ENCODE peak calls at places on chromosomes 7 and 10, in six cellular contexts. I, D, P, N, K and L are unnamed samples.

GRCh38 chr7:10571759-10572158 is 401.9 kb upstream of the PHF14 start:
- DNase-seq in I (no peak), D (no peak), P (no peak), N (peak), K (no peak), L (no peak)

GRCh38 chr10:77909755-77910375 is 16.7 kb downstream of the DLG5 start:
- DNase-seq in I (no peak), D (peak), P (peak), N (no peak), K (no peak), L (no peak)

GRCh38 chr10:46220872-46221538 is 65.8 kb upstream of the ANTXRL start:
- DNase-seq in I (no peak), D (no peak), P (no peak), N (no peak), K (no peak), L (no peak)

GRCh38 chr10:3226960-3227724 is 54.6 kb upstream of the PITRM1 start:
- DNase-seq in I (no peak), D (peak), P (peak), N (peak), K (no peak), L (no peak)

GRCh38 chr7:52961084-52961483 is 74.3 kb upstream of the POM121L12 start:
- DNase-seq in I (no peak), D (no peak), P (peak), N (no peak), K (no peak), L (no peak)

GRCh38 chr7:123635551-123636359 is 19.9 kb upstream of the LMOD2 start:
- DNase-seq in I (no peak), D (peak), P (peak), N (peak), K (peak), L (no peak)

GRCh38 chr7:128974241-128974934 is 36.7 kb downstream of the IRF5 start:
- DNase-seq in I (no peak), D (peak), P (peak), N (no peak), K (no peak), L (no peak)

GRCh38 chr10:125004571-125005311 is 62.8 kb downstream of the ZRANB1 start:
- DNase-seq in I (no peak), D (no peak), P (no peak), N (no peak), K (no peak), L (no peak)

GRCh38 chr7:98745722-98746318 is 124.0 kb downstream of the TMEM130 start:
- DNase-seq in I (peak), D (peak), P (peak), N (peak), K (peak), L (peak)

GRCh38 chr10:44864042-44864436 is 47.1 kb upstream of the TMEM72 start:
- DNase-seq in I (no peak), D (peak), P (no peak), N (peak), K (no peak), L (no peak)

GRCh38 chr10:90007226-90007625 is 305.8 kb downstream of the KIF20B start:
- DNase-seq in I (no peak), D (peak), P (no peak), N (no peak), K (no peak), L (no peak)

GRCh38 chr7:12517451-12517850 is 53.1 kb upstream of the SCIN start:
- DNase-seq in I (no peak), D (no peak), P (no peak), N (no peak), K (no peak), L (no peak)

GRCh38 chr10:105785721-105786120 is 1144.6 kb downstream of the SORCS3 start:
- DNase-seq in I (no peak), D (no peak), P (no peak), N (no peak), K (no peak), L (no peak)

GRCh38 chr10:35386594-35387174 is 50.4 kb downstream of the CCNY start:
- DNase-seq in I (no peak), D (no peak), P (peak), N (peak), K (no peak), L (no peak)

GRCh38 chr10:43681226-43681625 is 32.5 kb upstream of the ZNF32 start:
- DNase-seq in I (no peak), D (no peak), P (no peak), N (no peak), K (no peak), L (no peak)

GRCh38 chr10:86659721-86660438 is 5.5 kb downstream of the OPN4 start:
- DNase-seq in I (no peak), D (no peak), P (no peak), N (no peak), K (no peak), L (no peak)

GRCh38 chr7:209846-210245 is 17.5 kb downstream of the FAM20C start:
- DNase-seq in I (no peak), D (no peak), P (no peak), N (no peak), K (no peak), L (no peak)

GRCh38 chr10:53140516-53140915 is 367.9 kb upstream of the MBL2 start:
- DNase-seq in I (no peak), D (no peak), P (peak), N (no peak), K (no peak), L (no peak)

GRCh38 chr10:48509061-48509772 is 95.7 kb downstream of the ARHGAP22 start:
- DNase-seq in I (no peak), D (no peak), P (no peak), N (no peak), K (no peak), L (no peak)

GRCh38 chr10:52442576-52442975 is 128.5 kb downstream of the DKK1 start:
- DNase-seq in I (no peak), D (peak), P (peak), N (no peak), K (no peak), L (no peak)

GRCh38 chr7:151339651-151340377 is 1.8 kb upstream of the NUB1 start:
- DNase-seq in I (no peak), D (no peak), P (no peak), N (peak), K (peak), L (no peak)

GRCh38 chr7:127245582-127245981 is 7.2 kb downstream of the GRM8 start:
- DNase-seq in I (no peak), D (no peak), P (no peak), N (no peak), K (no peak), L (no peak)

GRCh38 chr7:77797734-77798393 is 370 bp downstream of the TMEM60 start:
- DNase-seq in I (no peak), D (no peak), P (peak), N (no peak), K (no peak), L (no peak)

GRCh38 chr10:74683067-74683466 is 143.3 kb upstream of the KAT6B start:
- DNase-seq in I (no peak), D (peak), P (no peak), N (no peak), K (no peak), L (no peak)

GRCh38 chr7:108455833-108456677 is at the start of gene NRCAM:
- DNase-seq in I (peak), D (peak), P (peak), N (peak), K (peak), L (no peak)

GRCh38 chr10:130806426-130806825 is 505.1 kb downstream of the TCERG1L start:
- DNase-seq in I (no peak), D (no peak), P (no peak), N (no peak), K (no peak), L (no peak)

GRCh38 chr10:30607814-30608213 is 21.7 kb downstream of the LYZL2 start:
- DNase-seq in I (no peak), D (no peak), P (no peak), N (no peak), K (no peak), L (no peak)

GRCh38 chr7:17144313-17144712 is 154.1 kb upstream of the AHR start:
- DNase-seq in I (no peak), D (peak), P (no peak), N (no peak), K (peak), L (no peak)

GRCh38 chr7:33940503-33940902 is 35.2 kb downstream of the BMPER start:
- DNase-seq in I (no peak), D (no peak), P (no peak), N (no peak), K (no peak), L (no peak)

GRCh38 chr7:146090023-146090645 is 26.5 kb upstream of the CNTNAP2 start:
- DNase-seq in I (no peak), D (peak), P (peak), N (peak), K (peak), L (no peak)

GRCh38 chr10:117547301-117548153 is 5.0 kb downstream of the EMX2 start:
- DNase-seq in I (no peak), D (no peak), P (no peak), N (no peak), K (no peak), L (no peak)